ENCODE peak calls at places on chromosome 15, in six cellular contexts. X is PC-9, O is HCT116, B is NT2/D1, U is mammary epithelial cell, A is gastrocnemius medialis. M is an unnamed sample.

GRCh38 chr15:75785771-75786563 is 57.3 kb upstream of the UBE2Q2 start:
- DNase-seq in B (peak; percentile 51), X (no peak), O (no peak), U (no peak), A (no peak), M (no peak)

GRCh38 chr15:60002528-60003218 is 1.4 kb upstream of the FOXB1 start:
- DNase-seq in U (no peak), O (no peak), B (no peak), A (no peak), X (no peak), M (no peak)

GRCh38 chr15:83192742-83193141 is 14.9 kb downstream of the HDGFL3 start:
- DNase-seq in O (no peak), B (no peak), A (no peak), U (peak; percentile 61), X (no peak), M (no peak)

GRCh38 chr15:94370197-94370987 is 139.0 kb downstream of the MCTP2 start:
- DNase-seq in A (no peak), X (no peak), B (no peak), U (no peak), O (no peak), M (no peak)

GRCh38 chr15:74128785-74129350 is 1.5 kb upstream of the ISLR2 start:
- DNase-seq in O (no peak), X (no peak), B (no peak), U (no peak), A (no peak), M (no peak)

GRCh38 chr15:51947124-51947523 is 24.5 kb downstream of the LEO1 start:
- DNase-seq in B (no peak), O (no peak), X (no peak), U (no peak), A (no peak), M (no peak)

GRCh38 chr15:23869391-23869790 is 182.3 kb upstream of the NDN start:
- DNase-seq in X (no peak), O (no peak), A (no peak), U (no peak), B (peak; percentile 78), M (no peak)

GRCh38 chr15:40775740-40776536 is 6.2 kb downstream of the C15orf62 start:
- DNase-seq in X (no peak), A (no peak), U (no peak), O (no peak), B (no peak), M (no peak)

GRCh38 chr15:76185716-76186115 is 125.6 kb downstream of the ETFA start:
- DNase-seq in X (peak; percentile 48), U (peak; percentile 61), B (peak; percentile 50), O (peak; percentile 77), A (no peak), M (peak; percentile 59)

GRCh38 chr15:48307586-48307985 is 23.6 kb upstream of the DUT start:
- DNase-seq in X (no peak), B (no peak), O (no peak), U (no peak), A (no peak), M (no peak)

GRCh38 chr15:92958105-92958504 is 58.0 kb downstream of the CHD2 start:
- DNase-seq in X (no peak), A (no peak), U (peak; percentile 64), O (no peak), B (no peak), M (no peak)

GRCh38 chr15:74184582-74185091 is 11.1 kb downstream of the ISLR start:
- DNase-seq in U (peak; percentile 19), B (no peak), O (no peak), X (no peak), A (no peak), M (no peak)

GRCh38 chr15:93384886-93385285 is 295.9 kb upstream of the RGMA start:
- DNase-seq in X (no peak), A (no peak), O (no peak), U (no peak), B (no peak), M (no peak)

GRCh38 chr15:57031605-57032004 is 113.2 kb downstream of the TCF12 start:
- DNase-seq in U (no peak), B (peak; percentile 56), X (no peak), O (no peak), A (peak; percentile 34), M (peak; percentile 31)

GRCh38 chr15:38671675-38672141 is 107.1 kb upstream of the RASGRP1 start:
- DNase-seq in U (no peak), B (no peak), O (no peak), A (no peak), X (no peak), M (no peak)

GRCh38 chr15:77069521-77070121 is 1.3 kb downstream of the TSPAN3 start:
- DNase-seq in U (peak; percentile 19), O (no peak), B (no peak), A (no peak), X (no peak), M (peak; percentile 22)

GRCh38 chr15:78408961-78409360 is 29.1 kb upstream of the IREB2 start:
- DNase-seq in A (no peak), B (no peak), O (no peak), X (no peak), U (no peak), M (no peak)

GRCh38 chr15:82031871-82032270 is 13.9 kb downstream of the MEX3B start:
- DNase-seq in B (no peak), A (no peak), U (no peak), O (no peak), X (no peak), M (no peak)

GRCh38 chr15:62474021-62474770 is 309.1 kb upstream of the C2CD4B start:
- DNase-seq in U (no peak), A (no peak), X (no peak), B (no peak), O (no peak), M (no peak)

GRCh38 chr15:62469874-62470688 is 305.0 kb upstream of the C2CD4B start:
- DNase-seq in U (peak; percentile 12), X (peak; percentile 54), B (no peak), O (peak; percentile 13), A (no peak), M (peak; percentile 65)

GRCh38 chr15:62465173-62465572 is 300.1 kb upstream of the C2CD4B start:
- DNase-seq in X (no peak), B (no peak), A (no peak), O (no peak), U (no peak), M (no peak)

GRCh38 chr15:62472616-62473299 is 307.7 kb upstream of the C2CD4B start:
- DNase-seq in A (peak; percentile 83), X (peak; percentile 76), B (no peak), U (no peak), O (no peak), M (no peak)

GRCh38 chr15:62469478-62469873 is 304.4 kb upstream of the C2CD4B start:
- DNase-seq in X (no peak), O (no peak), B (no peak), U (no peak), A (no peak), M (no peak)
- H3K4me1 ChIP-seq in X (peaks cover 12% of the 10 kb centered on the region), O (peaks cover 34% of the 10 kb centered on the region), B (peaks cover 13% of the 10 kb centered on the region), U (peaks cover 11% of the 10 kb centered on the region), A (peaks cover 72% of the 10 kb centered on the region), M (peaks cover 34% of the 10 kb centered on the region)

GRCh38 chr15:36925671-36926421 is 174.5 kb downstream of the MEIS2 start:
- DNase-seq in U (no peak), X (no peak), O (no peak), A (no peak), B (no peak), M (no peak)
- H3K9me3 ChIP-seq in U (no peaks in the 10 kb centered on the region), X (no peaks in the 10 kb centered on the region), O (no peaks in the 10 kb centered on the region), A (no peaks in the 10 kb centered on the region), B (no peaks in the 10 kb centered on the region), M (no peaks in the 10 kb centered on the region)

GRCh38 chr15:29568840-29569532 is 253.3 kb downstream of the TJP1 start:
- DNase-seq in B (no peak), U (peak; percentile 26), X (no peak), O (peak; percentile 38), A (no peak), M (no peak)

GRCh38 chr15:29567336-29567735 is 254.9 kb downstream of the TJP1 start:
- DNase-seq in B (no peak), A (no peak), U (no peak), X (no peak), O (no peak), M (no peak)

GRCh38 chr15:29570931-29571727 is 251.1 kb downstream of the TJP1 start:
- DNase-seq in X (no peak), B (peak; percentile 51), A (no peak), U (peak; percentile 27), O (no peak), M (peak; percentile 34)

GRCh38 chr15:29570121-29570930 is 251.9 kb downstream of the TJP1 start:
- DNase-seq in B (no peak), U (no peak), X (no peak), O (no peak), A (no peak), M (no peak)

DNA sequence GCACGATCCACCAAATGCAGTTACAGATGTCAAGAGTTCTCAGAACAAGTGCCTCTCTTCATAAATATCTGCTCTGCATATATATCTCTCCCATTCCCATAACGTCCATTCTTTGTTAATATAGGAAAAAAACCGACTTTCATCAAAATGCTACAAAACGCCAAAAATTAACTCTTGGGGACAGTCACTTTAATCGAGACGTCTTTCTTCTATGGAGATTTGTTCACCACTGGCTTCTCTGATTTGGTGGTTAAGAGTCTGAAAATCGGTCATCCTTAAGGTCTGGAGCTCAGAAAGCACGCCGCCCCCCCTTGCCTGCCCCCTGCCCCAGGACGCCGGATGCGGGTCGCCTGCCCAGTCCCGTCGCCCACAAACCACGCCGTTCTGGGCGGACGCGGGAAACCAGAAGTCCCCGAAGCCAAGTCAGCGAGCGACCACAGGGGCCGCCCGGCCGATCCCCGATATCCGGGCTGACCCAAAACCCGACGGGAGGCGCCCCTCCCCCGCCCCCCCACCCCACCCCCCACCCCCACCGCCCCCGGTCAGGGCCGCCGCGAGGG is 252.7 kb downstream of the TJP1 start:
- DNase-seq in O (no peak), U (no peak), B (no peak), X (no peak), A (no peak), M (no peak)
- H3K4me3 ChIP-seq in O (no peak overlapping the region), U (no peak overlapping the region), B (peak overlapping the region; percentile 18), X (no peak overlapping the region), A (no peak overlapping the region), M (no peak overlapping the region)

GRCh38 chr15:96031426-96031825 is 299.1 kb upstream of the NR2F2 start:
- DNase-seq in A (no peak), B (no peak), O (no peak), X (no peak), U (no peak), M (no peak)

GRCh38 chr15:96028620-96029019 is 301.9 kb upstream of the NR2F2 start:
- DNase-seq in B (no peak), A (no peak), O (no peak), X (no peak), U (no peak), M (no peak)

GRCh38 chr15:96027501-96027900 is 303.0 kb upstream of the NR2F2 start:
- DNase-seq in U (no peak), X (no peak), B (no peak), O (no peak), A (no peak), M (no peak)

GRCh38 chr15:96035091-96035490 is 295.4 kb upstream of the NR2F2 start:
- DNase-seq in A (no peak), O (no peak), X (no peak), U (no peak), B (no peak), M (no peak)

DNA sequence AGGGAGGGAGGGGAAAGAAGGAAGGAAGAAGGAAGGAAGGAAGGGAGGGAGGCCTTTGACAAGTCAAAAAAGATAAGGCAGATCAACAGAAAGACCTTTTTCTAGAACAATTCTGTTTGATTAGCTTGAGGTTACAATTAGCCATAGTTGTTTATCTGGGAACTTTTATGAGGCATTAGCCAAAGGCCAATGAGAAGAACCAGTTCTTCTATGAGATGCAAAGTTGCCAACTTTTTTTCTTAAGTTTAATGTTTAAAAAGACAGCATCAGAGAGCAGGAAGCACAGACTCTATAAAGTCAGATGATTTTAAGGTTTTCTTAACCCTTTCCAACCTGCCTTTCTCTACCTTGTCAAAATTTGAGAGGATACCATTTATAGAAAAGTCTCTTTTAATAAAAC is 301.3 kb upstream of the NR2F2 start:
- DNase-seq in A (no peak), O (no peak), U (no peak), X (no peak), B (no peak), M (no peak)
- H3K4me1 ChIP-seq in A (no peaks in the 10 kb centered on the region), O (peaks cover 15% of the 10 kb centered on the region), U (no peaks in the 10 kb centered on the region), X (peaks cover 10% of the 10 kb centered on the region), B (no peaks in the 10 kb centered on the region), M (no peaks in the 10 kb centered on the region)

M was measured in SJSA1.